ENCODE peak calls at places on chromosome 11, in four cellular contexts. U is mesendoderm, Y is H9, E is H1. S is an unnamed sample.

GRCh38 chr11:79013509-79013908 is 427.3 kb downstream of the TENM4 start:
- DNase-seq in E (no peak), Y (no peak), U (no peak), S (peak; percentile 50)

GRCh38 chr11:2301631-2302272 is at the start of the genes C11orf21 and TSPAN32:
- DNase-seq in Y (no peak), U (no peak), E (no peak), S (peak; percentile 3)

GRCh38 chr11:128491195-128491936 is 96.0 kb downstream of the ETS1 start:
- DNase-seq in Y (no peak), U (no peak), E (no peak), S (no peak)

GRCh38 chr11:84899740-84900139 is 727.4 kb downstream of the DLG2 start:
- DNase-seq in Y (peak; percentile 44), U (peak; percentile 91), E (no peak), S (peak; percentile 5)

GRCh38 chr11:130480166-130480565 is 31.7 kb downstream of the ADAMTS15 start:
- DNase-seq in Y (no peak), E (no peak), U (no peak), S (peak; percentile 86)

GRCh38 chr11:130937051-130937450 is 20.8 kb upstream of the SNX19 start:
- DNase-seq in E (no peak), U (no peak), Y (no peak), S (no peak)

GRCh38 chr11:9972917-9973504 is 309.1 kb downstream of the SWAP70 start:
- DNase-seq in U (peak; percentile 60), Y (no peak), E (no peak), S (peak; percentile 70)

GRCh38 chr11:22065472-22065871 is 127.4 kb upstream of the ANO5 start:
- DNase-seq in Y (peak; percentile 35), U (no peak), E (no peak), S (no peak)

GRCh38 chr11:93024376-93024775 is 54.9 kb downstream of the MTNR1B start:
- DNase-seq in Y (no peak), U (no peak), E (no peak), S (peak; percentile 27)

DNA sequence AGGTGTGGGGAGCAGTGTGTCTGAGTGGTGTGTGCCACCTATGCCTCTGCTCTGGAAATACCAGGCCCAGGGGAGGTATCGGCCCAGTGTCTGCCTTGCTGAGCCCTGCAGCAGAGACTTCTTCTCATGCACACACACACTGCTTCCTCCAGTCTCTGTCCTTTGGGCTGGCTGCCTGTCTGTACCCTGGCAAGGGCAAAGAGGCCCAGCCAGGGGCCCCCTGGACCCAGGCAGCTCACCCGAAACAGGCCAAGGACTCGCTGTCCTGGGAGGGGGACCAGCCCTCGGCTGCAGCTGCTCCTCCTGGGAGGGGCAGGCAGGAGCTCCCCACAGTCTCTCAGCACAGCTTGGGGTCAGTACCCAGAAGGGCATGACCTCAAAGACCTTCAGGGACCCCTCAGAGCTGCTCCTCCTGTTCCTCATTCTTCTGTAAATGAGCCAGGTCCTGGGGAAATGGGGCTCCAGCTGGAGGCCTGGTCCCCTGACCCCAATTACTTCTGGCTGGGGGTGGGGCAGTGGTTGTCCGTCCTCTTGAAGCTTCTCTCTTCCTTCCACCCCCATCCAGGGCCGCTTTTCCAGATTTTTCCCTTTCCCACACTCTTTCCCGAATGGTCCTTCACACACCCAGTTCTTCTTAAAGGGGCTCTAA is 24.5 kb upstream of the ALX4 start:
- DNase-seq in U (no peak), E (no peak), Y (no peak), S (no peak)
- H4K5ac ChIP-seq in U (no peak overlapping the region), E (no peak overlapping the region), Y (no peak overlapping the region), S (no peak overlapping the region)

GRCh38 chr11:72676874-72677341 is 2.7 kb upstream of the PDE2A start:
- DNase-seq in U (peak; percentile 87), Y (peak; percentile 94), E (no peak), S (peak; percentile 26)

GRCh38 chr11:72673284-72673942 is 809 bp downstream of the PDE2A start:
- DNase-seq in U (peak; percentile 78), E (no peak), Y (no peak), S (no peak)

GRCh38 chr11:72673943-72674828 is at the start of gene PDE2A:
- DNase-seq in E (no peak), U (peak; percentile 79), Y (peak; percentile 67), S (no peak)

GRCh38 chr11:72672839-72673238 is 1.4 kb downstream of the PDE2A start:
- DNase-seq in U (no peak), Y (no peak), E (no peak), S (no peak)

DNA sequence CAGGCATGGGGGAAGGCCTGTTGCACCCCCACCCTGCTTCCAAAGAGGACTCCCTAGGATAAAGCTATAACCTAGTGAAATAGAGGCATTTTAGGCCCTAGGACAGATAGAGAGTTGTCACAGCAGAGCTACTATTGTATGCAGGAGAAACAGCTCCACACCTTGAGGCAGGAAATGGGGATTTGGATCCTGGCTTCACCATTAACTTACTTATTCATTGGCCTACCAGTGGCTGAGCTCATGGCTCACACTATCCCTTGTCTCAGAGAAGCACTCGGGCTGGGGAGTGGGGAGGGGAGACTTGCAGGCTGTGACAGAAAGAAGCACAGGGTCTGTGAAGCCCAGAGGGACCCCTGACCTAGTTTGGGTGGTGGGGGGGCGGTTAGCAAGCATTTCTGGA is 999 bp upstream of the PDE2A start:
- DNase-seq in Y (no peak), U (peak; percentile 84), E (no peak), S (no peak)
- H3K27me3 ChIP-seq in Y (peaks cover 4% of the 10 kb centered on the region), U (no peaks in the 10 kb centered on the region), E (peaks cover 35% of the 10 kb centered on the region), S (peaks cover 80% of the 10 kb centered on the region)

GRCh38 chr11:70557742-70558485 is 159.6 kb downstream of the CTTN start:
- DNase-seq in E (no peak), U (no peak), Y (no peak), S (no peak)
- H2BK15ac ChIP-seq in E (no peak overlapping the region), U (no peak overlapping the region), Y (no peak overlapping the region), S (no peak overlapping the region)

DNA sequence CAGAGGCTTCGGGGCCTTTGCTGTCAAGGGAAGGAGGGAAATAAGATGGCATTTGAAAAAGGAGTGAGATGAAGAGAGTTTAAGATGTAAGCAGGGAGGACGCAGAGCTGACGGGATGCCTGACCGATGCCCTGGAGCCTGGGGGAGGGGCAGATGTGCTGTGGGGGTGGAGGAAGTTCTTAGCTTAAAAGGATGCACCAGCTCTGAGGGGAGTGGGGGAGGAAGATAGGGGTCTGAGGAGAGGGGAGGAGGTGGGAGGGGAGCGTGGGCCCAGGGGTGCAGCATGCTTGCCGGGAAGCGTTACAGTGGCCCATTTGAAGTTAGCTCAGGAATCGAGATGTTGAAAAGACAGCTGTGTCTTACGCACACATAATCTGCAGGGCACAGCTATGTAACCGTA is 56.3 kb downstream of the RPS6KA4 start:
- DNase-seq in E (no peak), U (no peak), Y (no peak), S (no peak)
- H4K5ac ChIP-seq in E (no peak overlapping the region), U (no peak overlapping the region), Y (no peak overlapping the region), S (no peak overlapping the region)

DNA sequence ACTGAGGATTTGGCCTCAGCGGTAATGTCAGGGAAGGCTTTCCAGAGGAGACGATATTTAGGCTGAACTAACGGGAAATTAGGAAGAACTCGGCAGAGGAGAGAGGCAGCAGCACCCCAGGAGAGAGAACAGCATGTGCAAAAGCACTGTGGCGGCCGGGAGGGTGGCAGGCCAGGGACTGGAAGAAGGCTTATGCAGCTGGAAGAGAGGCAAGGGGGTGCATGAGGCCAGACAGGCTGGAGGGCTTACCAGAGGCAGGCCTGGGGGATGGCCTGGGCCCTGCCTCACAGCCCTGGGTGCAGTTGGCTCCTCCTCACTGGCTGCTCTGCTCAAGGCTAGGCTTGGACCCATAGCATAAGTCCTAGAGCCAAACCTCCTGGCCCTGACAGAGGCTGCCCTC is 7.7 kb upstream of the NPAS4 start:
- DNase-seq in Y (no peak), E (no peak), U (no peak), S (no peak)
- H3K27me3 ChIP-seq in Y (no peaks in the 10 kb centered on the region), E (peaks cover 4% of the 10 kb centered on the region), U (no peaks in the 10 kb centered on the region), S (no peaks in the 10 kb centered on the region)

DNA sequence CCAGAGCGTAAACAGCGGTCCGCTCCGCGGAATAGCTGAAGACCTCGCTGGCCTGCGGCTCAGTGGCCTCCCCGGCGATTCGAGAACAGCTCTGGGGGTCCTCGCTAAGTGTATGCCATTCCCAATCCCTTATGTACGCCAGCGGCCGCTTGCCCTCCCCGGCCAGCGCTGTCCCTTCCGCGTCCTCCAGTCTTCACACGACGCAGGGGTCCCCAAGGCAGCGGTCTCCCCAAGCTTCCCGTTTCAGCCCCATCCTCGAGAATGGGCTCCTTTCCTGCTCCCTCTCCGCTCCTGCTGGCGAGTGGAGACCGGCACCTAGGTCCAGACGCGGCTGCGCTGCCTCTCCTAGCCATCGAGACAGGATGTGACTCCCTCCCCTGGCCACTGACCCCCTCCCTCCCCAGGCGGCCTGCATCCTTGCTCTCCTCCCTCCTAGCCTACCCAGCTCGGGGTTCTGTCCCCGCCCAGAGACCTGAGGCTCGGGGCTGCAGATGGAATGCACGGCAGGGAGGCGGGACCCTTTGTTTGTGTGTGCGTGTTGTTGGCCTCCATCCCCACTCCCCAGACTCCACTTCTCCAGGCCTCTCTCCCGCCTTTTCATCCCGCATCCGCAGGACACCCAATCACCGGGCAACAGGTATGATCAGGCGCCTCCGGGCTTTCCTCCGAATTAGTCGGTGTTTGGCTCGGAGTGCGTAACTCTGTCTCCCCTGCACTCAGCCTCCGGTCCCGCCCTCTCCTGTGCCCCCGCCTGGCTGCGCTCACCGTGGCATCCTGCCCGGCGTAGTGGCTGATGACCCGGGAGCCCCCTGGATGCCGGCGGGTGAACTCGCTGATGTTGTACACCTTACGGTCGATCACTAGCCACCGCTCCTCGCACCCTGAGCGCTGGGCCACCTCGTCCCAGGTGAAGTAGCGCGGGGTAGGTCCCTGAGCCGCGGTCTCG is 740 bp downstream of the FADS1 start:
- DNase-seq in U (peak; percentile 93), Y (peak; percentile 84), E (no peak), S (peak; percentile 60)
- H2BK15ac ChIP-seq in U (no peak overlapping the region), Y (no peak overlapping the region), E (no peak overlapping the region), S (peak overlapping the region; percentile 19)

GRCh38 chr11:66857927-66858185 is 992 bp downstream of the LRFN4 start:
- DNase-seq in E (no peak), Y (peak; percentile 57), U (no peak), S (no peak)
- H4K5ac ChIP-seq in E (peak overlapping the region; percentile 36), Y (no peak overlapping the region), U (no peak overlapping the region), S (no peak overlapping the region)